ENCODE peak calls at places on chromosomes 4 and X, in seven cellular contexts. M, G, U, S, K, B and Z are unnamed samples.

GRCh38 chrX:132638313-132638712 is 149.5 kb upstream of the MBNL3 start:
- DNase-seq in M (no peak), G (no peak), U (no peak), S (no peak), K (no peak), B (no peak), Z (no peak)

GRCh38 chrX:78237127-78237526 is 90.3 kb downstream of the CYSLTR1 start:
- DNase-seq in M (no peak), G (no peak), U (no peak), S (no peak), K (no peak), B (no peak), Z (no peak)

GRCh38 chrX:133544778-133545177 is 129.5 kb upstream of the GPC4 start:
- DNase-seq in M (no peak), G (no peak), U (no peak), S (no peak), K (no peak), B (no peak), Z (no peak)

GRCh38 chrX:7552758-7553157 is 290.2 kb upstream of the VCX start:
- DNase-seq in M (no peak), G (no peak), U (no peak), S (no peak), K (no peak), B (no peak), Z (no peak)

GRCh38 chr4:182683666-182684065 is 233.5 kb downstream of the DCTD start:
- DNase-seq in M (no peak), G (no peak), U (no peak), S (no peak), K (no peak), B (no peak), Z (no peak)

GRCh38 chr4:8113611-8114343 is 44.8 kb downstream of the ABLIM2 start:
- DNase-seq in M (no peak), G (no peak), U (no peak), S (no peak), K (no peak), B (no peak), Z (no peak)

GRCh38 chrX:85365370-85365995 is 14.0 kb downstream of the POF1B start:
- DNase-seq in M (no peak), G (no peak), U (no peak), S (no peak), K (no peak), B (no peak), Z (no peak)

GRCh38 chrX:155071694-155072215 is 447 bp downstream of the BRCC3 start:
- DNase-seq in M (no peak), G (no peak), U (peak; percentile 66), S (no peak), K (no peak), B (peak; percentile 62), Z (no peak)

GRCh38 chr4:169567916-169568315 is 44.5 kb downstream of the NEK1 start:
- DNase-seq in M (no peak), G (no peak), U (no peak), S (no peak), K (no peak), B (no peak), Z (no peak)

GRCh38 chr4:125322363-125322730 is 7.6 kb downstream of the FAT4 start:
- DNase-seq in M (no peak), G (no peak), U (no peak), S (peak; percentile 52), K (no peak), B (no peak), Z (no peak)

GRCh38 chr4:151658959-151659593 is 101.7 kb downstream of the GATB start:
- DNase-seq in M (no peak), G (no peak), U (no peak), S (no peak), K (no peak), B (no peak), Z (no peak)

GRCh38 chr4:114025176-114025777 is 45.8 kb upstream of the ARSJ start:
- DNase-seq in M (no peak), G (no peak), U (no peak), S (no peak), K (no peak), B (no peak), Z (no peak)

GRCh38 chrX:6002056-6002455 is 226.6 kb downstream of the NLGN4X start:
- DNase-seq in M (no peak), G (no peak), U (no peak), S (no peak), K (no peak), B (no peak), Z (no peak)

GRCh38 chrX:33336783-33337182 is 125.4 kb upstream of the DMD start:
- DNase-seq in M (peak; percentile 5), G (no peak), U (no peak), S (no peak), K (no peak), B (no peak), Z (peak; percentile 2)

GRCh38 chrX:115949900-115950822 is 220.4 kb upstream of the AGTR2 start:
- DNase-seq in M (no peak), G (no peak), U (no peak), S (no peak), K (peak; percentile 73), B (no peak), Z (peak; percentile 2)

GRCh38 chr4:578451-579443 is 2.7 kb upstream of the TMEM271 start:
- DNase-seq in M (no peak), G (no peak), U (no peak), S (no peak), K (no peak), B (no peak), Z (no peak)

GRCh38 chr4:158299459-158300007 is 89.2 kb downstream of the TMEM144 start:
- DNase-seq in M (no peak), G (no peak), U (no peak), S (no peak), K (no peak), B (no peak), Z (no peak)

GRCh38 chr4:7108046-7108625 is 40.3 kb upstream of the GRPEL1 start:
- DNase-seq in M (no peak), G (no peak), U (no peak), S (no peak), K (no peak), B (no peak), Z (no peak)

GRCh38 chrX:86148024-86148511 is at the start of gene DACH2:
- DNase-seq in M (peak; percentile 75), G (peak; percentile 30), U (peak; percentile 74), S (peak; percentile 51), K (peak; percentile 84), B (peak; percentile 69), Z (peak; percentile 75)

GRCh38 chrX:148504412-148504950 is 4.1 kb downstream of the AFF2 start:
- DNase-seq in M (no peak), G (no peak), U (no peak), S (no peak), K (no peak), B (no peak), Z (no peak)

GRCh38 chr4:108398326-108398725 is 222.1 kb upstream of the RPL34 start:
- DNase-seq in M (no peak), G (no peak), U (no peak), S (no peak), K (no peak), B (no peak), Z (no peak)

GRCh38 chrX:41014776-41015175 is 70.5 kb upstream of the USP9X start:
- DNase-seq in M (no peak), G (no peak), U (no peak), S (peak; percentile 43), K (no peak), B (no peak), Z (no peak)

GRCh38 chr4:74934016-74934821 is 1.3 kb downstream of the PARM1 start:
- DNase-seq in M (peak; percentile 62), G (no peak), U (peak; percentile 69), S (no peak), K (peak; percentile 67), B (no peak), Z (peak; percentile 39)

GRCh38 chrX:3697701-3698279 is 15.7 kb downstream of the PRKX start:
- DNase-seq in M (peak; percentile 17), G (no peak), U (peak; percentile 81), S (peak; percentile 63), K (peak; percentile 77), B (no peak), Z (no peak)
- H3K27ac ChIP-seq in M (peak overlapping the region; percentile 46), G (peak overlapping the region; percentile 61), U (peak overlapping the region; percentile 44), S (no peak overlapping the region), K (no peak overlapping the region), B (peak overlapping the region; percentile 54), Z (peak overlapping the region; percentile 74)

DNA sequence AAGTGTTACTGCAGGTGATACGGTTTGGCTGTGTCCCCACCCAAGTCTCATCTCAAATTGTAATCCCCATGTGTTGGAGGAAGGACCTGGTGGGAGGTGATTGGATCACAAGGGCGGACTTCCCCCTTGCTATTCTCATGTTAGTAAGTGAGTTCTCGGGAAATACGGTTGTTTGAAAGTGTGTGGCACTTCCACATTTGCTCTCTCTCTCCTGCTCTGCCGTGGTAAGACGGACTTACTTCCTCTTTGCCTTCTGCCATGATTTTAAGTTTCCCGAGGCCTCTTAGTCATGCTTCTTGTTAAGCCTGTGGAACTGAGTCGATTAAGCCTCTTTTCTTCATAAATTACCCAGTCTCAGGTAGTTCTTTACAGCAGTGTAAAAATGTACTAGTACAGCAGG is 65.2 kb upstream of the SLC7A11 start:
- DNase-seq in M (no peak), G (no peak), U (no peak), S (no peak), K (no peak), B (no peak), Z (no peak)
- H3K27ac ChIP-seq in M (no peak overlapping the region), G (no peak overlapping the region), U (no peak overlapping the region), S (no peak overlapping the region), K (no peak overlapping the region), B (no peak overlapping the region), Z (no peak overlapping the region)

GRCh38 chr4:76801621-76802545 is 96.1 kb downstream of the SOWAHB start:
- DNase-seq in M (no peak), G (no peak), U (no peak), S (no peak), K (no peak), B (no peak), Z (no peak)
- H3K27ac ChIP-seq in M (peak overlapping the region; percentile 5), G (peak overlapping the region; percentile 75), U (peak overlapping the region; percentile 51), S (no peak overlapping the region), K (peak overlapping the region; percentile 12), B (no peak overlapping the region), Z (no peak overlapping the region)

GRCh38 chrX:9354918-9355317 is 109.9 kb upstream of the TBL1X start:
- DNase-seq in M (no peak), G (no peak), U (no peak), S (no peak), K (no peak), B (no peak), Z (no peak)

GRCh38 chrX:9349572-9350259 is 115.1 kb upstream of the TBL1X start:
- DNase-seq in M (no peak), G (no peak), U (no peak), S (no peak), K (no peak), B (no peak), Z (no peak)

GRCh38 chrX:9351112-9351511 is 113.7 kb upstream of the TBL1X start:
- DNase-seq in M (no peak), G (no peak), U (no peak), S (no peak), K (no peak), B (no peak), Z (no peak)

GRCh38 chrX:9352683-9353430 is 112.0 kb upstream of the TBL1X start:
- DNase-seq in M (no peak), G (peak; percentile 36), U (no peak), S (no peak), K (peak; percentile 76), B (no peak), Z (no peak)

DNA sequence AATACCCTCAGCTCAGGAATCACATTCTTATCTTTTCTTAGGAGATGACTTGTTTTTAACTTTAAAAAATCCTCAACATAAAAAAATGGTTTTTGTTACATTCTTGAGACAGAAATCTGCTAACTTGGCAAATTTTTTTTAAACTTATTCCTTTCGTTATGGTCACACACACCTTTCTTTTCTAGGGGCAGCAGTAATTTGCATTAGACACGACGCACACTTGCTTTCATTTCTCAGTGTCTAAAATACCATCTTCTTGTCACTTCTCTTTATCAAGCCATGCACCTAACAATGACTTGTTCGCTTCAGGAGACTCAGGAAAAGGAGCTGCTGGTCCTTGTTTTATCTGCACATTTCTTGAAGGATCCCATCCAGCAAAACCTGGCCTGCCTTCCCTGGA is 112.6 kb upstream of the TBL1X start:
- DNase-seq in M (no peak), G (no peak), U (no peak), S (no peak), K (no peak), B (no peak), Z (no peak)
- H3K27ac ChIP-seq in M (no peak overlapping the region), G (peak overlapping the region; percentile 95), U (no peak overlapping the region), S (peak overlapping the region; percentile 32), K (no peak overlapping the region), B (no peak overlapping the region), Z (no peak overlapping the region)